ENCODE peak calls at places on chromosomes 5 and 9, in five cellular contexts. N is HCT116, U is HepG2, E is colonic mucosa, P is spleen. T is an unnamed sample. For H3K4me1 and H3K36me3, the result is how much of the 10 kb centered on the place peaks cover.

GRCh38 chr5:111278824-111279504 is 54.8 kb downstream of the CAMK4 start:
- DNase-seq in E (peak), N (peak), U (peak), P (peak), T (peak)

GRCh38 chr5:137743031-137743640 is 7.2 kb upstream of the KLHL3 start:
- DNase-seq in U (peak), E (peak), P (no peak), N (peak), T (no peak)

GRCh38 chr5:100142607-100143006 is 392.6 kb upstream of the FAM174A start:
- DNase-seq in E (no peak), P (no peak), U (no peak), N (no peak), T (no peak)

GRCh38 chr9:76732341-76732958 is 31.8 kb upstream of the PCA3 start:
- DNase-seq in E (no peak), U (no peak), N (no peak), P (no peak), T (no peak)

GRCh38 chr9:88852794-88853193 is 138.5 kb upstream of the S1PR3 start:
- DNase-seq in P (no peak), N (peak), U (no peak), E (no peak), T (no peak)

GRCh38 chr5:53063791-53064190 is 45.8 kb downstream of the MOCS2 start:
- DNase-seq in E (no peak), N (no peak), P (no peak), U (no peak), T (no peak)

GRCh38 chr5:141879941-141880738 is 1.9 kb upstream of the PCDH1 start:
- DNase-seq in E (no peak), P (peak), N (no peak), U (no peak), T (no peak)

GRCh38 chr9:32525506-32525905 is 490 bp downstream of the RIGI start:
- DNase-seq in N (no peak), P (no peak), E (peak), U (no peak), T (no peak)

GRCh38 chr5:94113-94892 is 2.3 kb downstream of the PLEKHG4B start:
- DNase-seq in E (no peak), N (no peak), P (no peak), U (no peak), T (no peak)

GRCh38 chr5:126884269-126884819 is 107.4 kb downstream of the LMNB1 start:
- DNase-seq in N (peak), U (no peak), P (no peak), E (no peak), T (no peak)

GRCh38 chr5:6483880-6484382 is 35.3 kb downstream of the UBE2QL1 start:
- DNase-seq in E (no peak), P (no peak), U (no peak), N (no peak), T (no peak)

GRCh38 chr5:6485441-6485840 is 36.8 kb downstream of the UBE2QL1 start:
- DNase-seq in N (no peak), U (no peak), E (no peak), P (no peak), T (no peak)

GRCh38 chr5:6486074-6486473 is 37.4 kb downstream of the UBE2QL1 start:
- DNase-seq in E (no peak), P (no peak), N (no peak), U (no peak), T (no peak)

GRCh38 chr5:6484446-6484845 is 35.8 kb downstream of the UBE2QL1 start:
- DNase-seq in N (no peak), E (no peak), P (no peak), U (no peak), T (no peak)

GRCh38 chr5:6484899-6485298 is 36.2 kb downstream of the UBE2QL1 start:
- DNase-seq in U (no peak), N (no peak), P (no peak), E (no peak), T (no peak)
- H3K4me1 ChIP-seq in U (under half), N (under half), P (under half), E (under half), T (under half)

GRCh38 chr9:99369327-99369722 is 147.2 kb downstream of the SEC61B start:
- DNase-seq in P (no peak), E (no peak), U (no peak), N (no peak), T (no peak)
- H3K4me3 ChIP-seq in P (no peak), E (no peak), U (no peak), N (no peak), T (no peak)

GRCh38 chr9:133738806-133739150 is 626 bp upstream of the SARDH start:
- DNase-seq in N (no peak), P (no peak), U (no peak), E (no peak), T (no peak)

GRCh38 chr9:133739408-133740280 is 1.5 kb upstream of the SARDH start:
- DNase-seq in N (no peak), E (no peak), P (no peak), U (peak), T (no peak)

GRCh38 chr9:133737071-133737773 is 930 bp downstream of the SARDH start:
- DNase-seq in P (no peak), E (no peak), U (no peak), N (no peak), T (no peak)

GRCh38 chr9:133737774-133738038 is 446 bp downstream of the SARDH start:
- DNase-seq in P (no peak), E (no peak), N (no peak), U (no peak), T (no peak)

DNA sequence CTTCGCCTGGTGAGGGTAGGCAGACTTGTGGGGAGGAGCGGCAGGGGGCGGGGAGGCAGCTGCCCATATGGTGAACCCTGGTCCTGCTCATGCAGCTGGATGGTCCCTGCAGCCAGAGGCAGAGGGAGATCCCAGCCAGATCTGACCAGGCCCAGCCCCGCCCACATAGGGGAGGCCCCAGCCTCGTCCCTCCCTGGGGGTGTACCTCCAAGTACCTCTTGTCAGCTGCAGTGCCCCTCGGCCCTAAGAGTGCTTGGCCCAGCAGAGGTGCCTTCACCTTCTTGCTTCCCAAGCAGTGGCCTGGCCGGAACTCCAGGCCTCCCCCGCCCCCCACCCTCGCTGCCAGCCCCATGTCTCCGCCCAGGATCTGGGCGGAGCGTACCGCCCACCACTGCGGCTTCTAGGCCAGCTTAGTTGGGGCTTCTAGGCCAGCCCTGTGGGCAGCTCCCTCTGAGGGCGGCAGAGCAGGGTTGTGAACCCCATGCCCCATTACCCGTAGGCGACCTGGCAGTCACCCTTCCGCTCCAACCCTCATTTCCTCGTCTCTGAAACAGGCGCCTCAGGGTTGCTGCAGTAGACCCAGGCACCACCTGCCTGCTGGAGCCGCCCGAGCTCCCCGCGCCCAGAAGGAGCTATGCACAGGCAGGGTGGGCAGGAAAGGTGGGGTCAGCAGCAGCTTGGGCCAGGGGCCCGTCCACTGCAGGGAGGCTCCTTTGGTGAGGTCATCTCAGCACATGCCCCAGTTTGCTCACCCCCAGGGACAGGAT is at the start of gene SARDH:
- DNase-seq in P (peak), N (no peak), U (peak), E (peak), T (no peak)
- H3K36me3 ChIP-seq in P (under half), N (under half), U (under half), E (under half), T (under half)

GRCh38 chr9:82989949-82990348 is 73.0 kb downstream of the RASEF start:
- DNase-seq in N (no peak), U (no peak), E (no peak), P (no peak), T (no peak)

GRCh38 chr9:82993856-82994605 is 68.9 kb downstream of the RASEF start:
- DNase-seq in U (no peak), E (no peak), P (no peak), N (no peak), T (no peak)

GRCh38 chr9:82987790-82988189 is 75.2 kb downstream of the RASEF start:
- DNase-seq in E (peak), N (no peak), P (no peak), U (no peak), T (no peak)

GRCh38 chr9:82988488-82988887 is 74.5 kb downstream of the RASEF start:
- DNase-seq in U (no peak), E (no peak), P (no peak), N (no peak), T (no peak)

DNA sequence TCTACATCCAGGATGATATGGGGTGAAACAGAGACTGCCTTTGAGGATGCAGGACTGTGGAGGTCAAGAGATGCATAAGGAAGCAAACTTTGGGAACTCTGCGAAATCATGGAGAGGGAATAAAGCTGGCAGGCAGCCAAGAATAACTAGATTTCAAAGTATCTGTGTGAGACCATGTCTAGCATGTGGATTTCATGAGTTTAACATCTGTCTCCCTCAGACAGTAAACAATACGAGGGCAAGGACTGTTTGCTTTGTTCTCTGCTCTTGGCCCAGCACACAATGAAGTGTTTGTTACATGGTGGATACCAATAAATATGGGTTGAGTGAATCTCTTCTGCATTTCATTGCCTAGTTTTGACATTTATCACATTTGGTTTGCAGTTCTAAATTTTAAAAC is 71.3 kb downstream of the RASEF start:
- DNase-seq in P (no peak), N (no peak), U (peak), E (no peak), T (no peak)
- H3K4me1 ChIP-seq in P (under half), N (under half), U (under half), E (under half), T (under half)

DNA sequence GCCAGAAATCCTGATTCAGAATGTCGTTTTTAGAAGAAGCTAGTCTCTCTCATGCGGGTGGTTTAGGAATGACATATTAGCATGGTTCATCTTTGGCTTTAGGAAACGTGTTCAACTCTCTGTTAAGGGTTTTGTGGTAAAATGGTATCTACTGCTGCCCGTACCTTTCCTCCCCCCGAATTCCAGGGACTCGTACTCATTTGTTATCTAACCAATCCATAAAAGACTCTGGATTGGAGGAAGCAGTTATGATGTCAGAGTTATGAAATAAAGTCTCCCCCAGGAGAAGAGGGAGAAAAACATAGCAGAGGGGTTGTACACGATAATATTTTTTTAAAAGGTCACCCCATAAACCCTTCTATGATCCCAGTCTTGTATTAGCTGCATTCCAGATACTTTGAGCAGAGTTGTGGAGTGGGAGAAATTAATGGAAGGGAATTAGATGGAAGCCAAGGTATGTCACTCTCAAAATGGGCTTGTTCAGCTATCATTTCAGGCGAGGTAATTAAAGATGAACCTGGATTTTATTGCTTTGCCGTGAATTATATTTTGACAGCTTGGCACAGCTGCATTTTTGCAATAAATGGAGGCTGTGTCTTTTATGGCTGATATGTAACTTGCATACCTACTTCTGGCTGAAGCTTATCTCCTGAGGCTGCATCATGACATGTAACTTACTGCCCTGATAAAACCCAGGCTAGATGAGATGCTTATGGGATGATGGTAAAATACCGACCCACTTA is 31.3 kb downstream of the RAI14 start:
- DNase-seq in N (peak), P (no peak), E (peak), U (no peak), T (no peak)
- H3K4me3 ChIP-seq in N (peak), P (no peak), E (no peak), U (no peak), T (no peak)

GRCh38 chr5:40828021-40828631 is 6.9 kb downstream of the RPL37 start:
- DNase-seq in E (no peak), U (no peak), P (no peak), N (no peak), T (no peak)
- H3K36me3 ChIP-seq in E (under half), U (under half), P (half or more), N (half or more), T (half or more)

GRCh38 chr9:93200449-93200742 is 16.5 kb downstream of the WNK2 start:
- DNase-seq in U (no peak), P (no peak), N (no peak), E (no peak), T (no peak)
- H3K4me1 ChIP-seq in U (half or more), P (under half), N (under half), E (under half), T (under half)

GRCh38 chr5:150777685-150778084 is 872 bp upstream of the SMIM3 start:
- DNase-seq in E (no peak), P (no peak), N (no peak), U (no peak), T (no peak)
- H3K4me3 ChIP-seq in E (peak), P (peak), N (peak), U (peak), T (no peak)

T was measured in iPS DF 6.9.